ENCODE peak calls at places on chromosomes 7 and 10, in seven cellular contexts. One of them, this sample, is unnamed.

GRCh38 chr10:53765311-53765710 is 992.7 kb upstream of the MBL2 start:
- DNase-seq in HS-5: peak
- DNase-seq in glutamatergic neuron: no peak
- DNase-seq in GM20000: no peak
- DNase-seq in sciatic nerve: no peak
- DNase-seq in T-helper 9 cell: no peak
- DNase-seq in globus pallidus: no peak
- DNase-seq in this sample: no peak

GRCh38 chr10:95475827-95476481 is 85.2 kb downstream of the SORBS1 start:
- DNase-seq in glutamatergic neuron: no peak
- DNase-seq in T-helper 9 cell: no peak
- DNase-seq in sciatic nerve: no peak
- DNase-seq in globus pallidus: no peak
- DNase-seq in HS-5: no peak
- DNase-seq in GM20000: no peak
- DNase-seq in this sample: no peak

GRCh38 chr10:6128591-6129383 is 40.0 kb downstream of the RBM17 start:
- DNase-seq in GM20000: no peak
- DNase-seq in glutamatergic neuron: no peak
- DNase-seq in HS-5: no peak
- DNase-seq in T-helper 9 cell: no peak
- DNase-seq in globus pallidus: no peak
- DNase-seq in sciatic nerve: no peak
- DNase-seq in this sample: no peak

GRCh38 chr10:124596116-124596785 is 134.6 kb downstream of the LHPP start:
- DNase-seq in T-helper 9 cell: no peak
- DNase-seq in glutamatergic neuron: peak
- DNase-seq in HS-5: no peak
- DNase-seq in sciatic nerve: no peak
- DNase-seq in GM20000: no peak
- DNase-seq in globus pallidus: no peak
- DNase-seq in this sample: no peak

GRCh38 chr7:135386776-135387175 is 123.1 kb downstream of the CNOT4 start:
- DNase-seq in T-helper 9 cell: no peak
- DNase-seq in globus pallidus: no peak
- DNase-seq in sciatic nerve: no peak
- DNase-seq in GM20000: no peak
- DNase-seq in HS-5: no peak
- DNase-seq in glutamatergic neuron: no peak
- DNase-seq in this sample: no peak

GRCh38 chr10:123552760-123553554 is 113.2 kb upstream of the GPR26 start:
- DNase-seq in HS-5: no peak
- DNase-seq in glutamatergic neuron: no peak
- DNase-seq in T-helper 9 cell: no peak
- DNase-seq in GM20000: peak
- DNase-seq in sciatic nerve: no peak
- DNase-seq in globus pallidus: no peak
- DNase-seq in this sample: peak

GRCh38 chr7:27746978-27747377 is 7.0 kb downstream of the TAX1BP1 start:
- DNase-seq in glutamatergic neuron: no peak
- DNase-seq in GM20000: no peak
- DNase-seq in HS-5: no peak
- DNase-seq in globus pallidus: no peak
- DNase-seq in T-helper 9 cell: no peak
- DNase-seq in sciatic nerve: no peak
- DNase-seq in this sample: no peak

GRCh38 chr10:72079356-72079755 is 9.0 kb downstream of the SPOCK2 start:
- DNase-seq in GM20000: no peak
- DNase-seq in T-helper 9 cell: peak
- DNase-seq in HS-5: no peak
- DNase-seq in glutamatergic neuron: no peak
- DNase-seq in sciatic nerve: no peak
- DNase-seq in globus pallidus: peak
- DNase-seq in this sample: no peak

GRCh38 chr10:3825244-3825643 is 40.2 kb upstream of the KLF6 start:
- DNase-seq in globus pallidus: no peak
- DNase-seq in T-helper 9 cell: no peak
- DNase-seq in sciatic nerve: no peak
- DNase-seq in glutamatergic neuron: no peak
- DNase-seq in GM20000: no peak
- DNase-seq in HS-5: peak
- DNase-seq in this sample: no peak

GRCh38 chr7:88546808-88547207 is 212.7 kb upstream of the ZNF804B start:
- DNase-seq in GM20000: peak
- DNase-seq in globus pallidus: peak
- DNase-seq in T-helper 9 cell: no peak
- DNase-seq in HS-5: peak
- DNase-seq in glutamatergic neuron: peak
- DNase-seq in sciatic nerve: no peak
- DNase-seq in this sample: no peak

GRCh38 chr7:127705461-127705959 is 53.5 kb downstream of the SND1 start:
- DNase-seq in glutamatergic neuron: no peak
- DNase-seq in globus pallidus: no peak
- DNase-seq in GM20000: no peak
- DNase-seq in HS-5: no peak
- DNase-seq in sciatic nerve: no peak
- DNase-seq in T-helper 9 cell: no peak
- DNase-seq in this sample: no peak

GRCh38 chr10:124290095-124290795 is 128.5 kb downstream of the OAT start:
- DNase-seq in globus pallidus: no peak
- DNase-seq in HS-5: no peak
- DNase-seq in GM20000: peak
- DNase-seq in glutamatergic neuron: no peak
- DNase-seq in sciatic nerve: peak
- DNase-seq in T-helper 9 cell: no peak
- DNase-seq in this sample: peak

GRCh38 chr10:88386204-88386877 is 196.8 kb downstream of the RNLS start:
- DNase-seq in T-helper 9 cell: no peak
- DNase-seq in glutamatergic neuron: no peak
- DNase-seq in globus pallidus: no peak
- DNase-seq in sciatic nerve: no peak
- DNase-seq in HS-5: no peak
- DNase-seq in GM20000: peak
- DNase-seq in this sample: no peak

GRCh38 chr10:116732546-116732945 is 9.8 kb downstream of the HSPA12A start:
- DNase-seq in T-helper 9 cell: no peak
- DNase-seq in sciatic nerve: no peak
- DNase-seq in glutamatergic neuron: no peak
- DNase-seq in HS-5: no peak
- DNase-seq in GM20000: no peak
- DNase-seq in globus pallidus: no peak
- DNase-seq in this sample: no peak

GRCh38 chr10:133274751-133275682 is 1.7 kb downstream of the ADAM8 start:
- DNase-seq in globus pallidus: no peak
- DNase-seq in sciatic nerve: no peak
- DNase-seq in T-helper 9 cell: peak
- DNase-seq in GM20000: peak
- DNase-seq in HS-5: no peak
- DNase-seq in glutamatergic neuron: no peak
- DNase-seq in this sample: peak

GRCh38 chr7:136925556-136925955 is 57.1 kb downstream of the CHRM2 start:
- DNase-seq in globus pallidus: no peak
- DNase-seq in GM20000: no peak
- DNase-seq in sciatic nerve: no peak
- DNase-seq in T-helper 9 cell: no peak
- DNase-seq in HS-5: no peak
- DNase-seq in glutamatergic neuron: no peak
- DNase-seq in this sample: no peak

GRCh38 chr10:77925410-77925794 is 1.2 kb downstream of the DLG5 start:
- DNase-seq in GM20000: no peak
- DNase-seq in sciatic nerve: no peak
- DNase-seq in T-helper 9 cell: no peak
- DNase-seq in globus pallidus: peak
- DNase-seq in glutamatergic neuron: no peak
- DNase-seq in HS-5: no peak
- DNase-seq in this sample: no peak

GRCh38 chr10:10826125-10826524 is 191.5 kb upstream of the CELF2 start:
- DNase-seq in GM20000: no peak
- DNase-seq in globus pallidus: no peak
- DNase-seq in T-helper 9 cell: no peak
- DNase-seq in sciatic nerve: no peak
- DNase-seq in HS-5: peak
- DNase-seq in glutamatergic neuron: no peak
- DNase-seq in this sample: no peak

This sample was measured in GM06990.